ENCODE peak calls at places on chromosomes 11 and 22, in eight cellular contexts. U is stromal cell of bone marrow; G is activated naive CD4-positive, alpha-beta T cell treated with Interleukin-2 at 50 U/mL for 16 hours; N is sigmoid colon; H is NCI-H1105 treated with DMSO at 0.1 percent for 48 hours; Q is spleen; J is A549; L is NCI-H1417. O is an unnamed sample.

GRCh38 chr11:36035999-36036398 is 92.1 kb downstream of the LDLRAD3 start:
- DNase-seq in U (no peak), G (no peak), N (no peak), H (no peak), Q (peak; percentile 69), J (no peak), L (no peak), O (no peak)

GRCh38 chr11:102513869-102514268 is 16.7 kb downstream of the MMP7 start:
- DNase-seq in U (peak; percentile 10), G (no peak), N (peak; percentile 96), H (peak; percentile 25), Q (no peak), J (no peak), L (no peak), O (no peak)

GRCh38 chr11:113253406-113253805 is 61.0 kb upstream of the TTC12 start:
- DNase-seq in U (no peak), G (no peak), N (no peak), H (no peak), Q (no peak), J (no peak), L (no peak), O (no peak)

GRCh38 chr11:74681686-74682651 is 49.3 kb downstream of the CHRDL2 start:
- DNase-seq in U (no peak), G (no peak), N (peak; percentile 88), H (peak; percentile 24), Q (peak; percentile 71), J (no peak), L (peak; percentile 33), O (peak; percentile 70)

GRCh38 chr22:41992496-41992895 is 6.1 kb upstream of the WBP2NL start:
- DNase-seq in U (no peak), G (no peak), N (no peak), H (no peak), Q (peak; percentile 15), J (no peak), L (no peak), O (peak; percentile 51)

GRCh38 chr22:43255299-43255698 is 68.4 kb upstream of the TTLL12 start:
- DNase-seq in U (no peak), G (no peak), N (no peak), H (no peak), Q (no peak), J (no peak), L (no peak), O (no peak)

GRCh38 chr11:121341609-121342008 is 49.0 kb downstream of the SC5D start:
- DNase-seq in U (no peak), G (peak; percentile 7), N (no peak), H (peak; percentile 48), Q (no peak), J (no peak), L (no peak), O (no peak)

GRCh38 chr11:80462211-80462610 is 1021.4 kb upstream of the TENM4 start:
- DNase-seq in U (no peak), G (no peak), N (no peak), H (no peak), Q (no peak), J (no peak), L (no peak), O (no peak)

GRCh38 chr11:30041171-30041570 is 24.3 kb upstream of the KCNA4 start:
- DNase-seq in U (no peak), G (no peak), N (no peak), H (no peak), Q (peak; percentile 30), J (no peak), L (no peak), O (no peak)

GRCh38 chr11:9320047-9320446 is 5.7 kb upstream of the TMEM41B start:
- DNase-seq in U (no peak), G (no peak), N (no peak), H (no peak), Q (no peak), J (no peak), L (no peak), O (no peak)

GRCh38 chr11:58576792-58577440 is 1.3 kb upstream of the LPXN start:
- DNase-seq in U (peak; percentile 47), G (no peak), N (peak; percentile 61), H (no peak), Q (no peak), J (no peak), L (no peak), O (peak; percentile 38)

GRCh38 chr11:12556788-12557384 is 117.3 kb upstream of the TEAD1 start:
- DNase-seq in U (peak; percentile 84), G (no peak), N (peak; percentile 89), H (no peak), Q (no peak), J (peak; percentile 71), L (no peak), O (no peak)

GRCh38 chr11:116481126-116481644 is 291.6 kb downstream of the BUD13 start:
- DNase-seq in U (no peak), G (no peak), N (no peak), H (no peak), Q (no peak), J (no peak), L (no peak), O (no peak)

GRCh38 chr22:48663297-48663696 is 1164.4 kb downstream of the BRD1 start:
- DNase-seq in U (no peak), G (no peak), N (no peak), H (no peak), Q (no peak), J (no peak), L (no peak), O (no peak)

GRCh38 chr22:48899523-48900326 is 927.9 kb downstream of the BRD1 start:
- DNase-seq in U (no peak), G (no peak), N (peak; percentile 42), H (no peak), Q (peak; percentile 64), J (no peak), L (no peak), O (peak; percentile 84)

GRCh38 chr11:125315088-125315740 is 150.7 kb downstream of the PKNOX2 start:
- DNase-seq in U (no peak), G (no peak), N (peak; percentile 78), H (peak; percentile 97), Q (no peak), J (no peak), L (peak; percentile 92), O (no peak)

GRCh38 chr11:83558281-83558680 is 272.1 kb upstream of the CCDC90B start:
- DNase-seq in U (no peak), G (no peak), N (no peak), H (no peak), Q (no peak), J (no peak), L (no peak), O (no peak)

GRCh38 chr22:49010086-49010863 is 817.4 kb downstream of the BRD1 start:
- DNase-seq in U (no peak), G (no peak), N (peak; percentile 45), H (no peak), Q (peak; percentile 40), J (no peak), L (no peak), O (no peak)

GRCh38 chr11:118430956-118431355 is 5.3 kb upstream of the KMT2A start:
- DNase-seq in U (no peak), G (no peak), N (no peak), H (no peak), Q (no peak), J (no peak), L (no peak), O (no peak)

GRCh38 chr11:94193288-94193687 is 64.6 kb downstream of the PANX1 start:
- DNase-seq in U (peak; percentile 81), G (no peak), N (no peak), H (no peak), Q (no peak), J (peak; percentile 13), L (no peak), O (no peak)

GRCh38 chr22:42434283-42434682 is 2.1 kb upstream of the NFAM1 start:
- DNase-seq in U (no peak), G (no peak), N (peak; percentile 77), H (peak; percentile 88), Q (no peak), J (no peak), L (peak; percentile 69), O (no peak)

GRCh38 chr11:96102664-96103068 is 178.8 kb upstream of the MTMR2 start:
- DNase-seq in U (no peak), G (no peak), N (no peak), H (no peak), Q (no peak), J (no peak), L (no peak), O (no peak)

GRCh38 chr11:2300290-2300935 is 1.3 kb downstream of the C11orf21 start:
- DNase-seq in U (no peak), G (no peak), N (no peak), H (no peak), Q (peak; percentile 85), J (no peak), L (no peak), O (no peak)

GRCh38 chr11:44698228-44698923 is 28.4 kb upstream of the TSPAN18 start:
- DNase-seq in U (no peak), G (no peak), N (no peak), H (no peak), Q (no peak), J (no peak), L (no peak), O (no peak)

GRCh38 chr11:33778682-33779081 is 4.4 kb upstream of the FBXO3 start:
- DNase-seq in U (peak; percentile 47), G (no peak), N (no peak), H (peak; percentile 48), Q (no peak), J (no peak), L (no peak), O (no peak)

GRCh38 chr11:16969010-16970004 is 44.9 kb downstream of the PLEKHA7 start:
- DNase-seq in U (no peak), G (no peak), N (no peak), H (no peak), Q (no peak), J (no peak), L (no peak), O (no peak)

GRCh38 chr11:69644071-69644961 is 3.4 kb downstream of the CCND1 start:
- DNase-seq in U (peak; percentile 79), G (no peak), N (peak; percentile 86), H (peak; percentile 51), Q (peak; percentile 81), J (peak; percentile 28), L (peak; percentile 72), O (no peak)

GRCh38 chr11:77188912-77189491 is 61.0 kb downstream of the MYO7A start:
- DNase-seq in U (no peak), G (no peak), N (no peak), H (peak; percentile 6), Q (no peak), J (no peak), L (peak; percentile 82), O (no peak)

GRCh38 chr11:33307984-33308383 is 50.8 kb downstream of the HIPK3 start:
- DNase-seq in U (no peak), G (no peak), N (no peak), H (no peak), Q (no peak), J (no peak), L (no peak), O (no peak)